ENCODE peak calls at places on chromosomes 6 and 20, in seven cellular contexts. One of them, this sample, is unnamed.

GRCh38 chr6:50390416-50390815 is 322.9 kb upstream of the TFAP2D start:
- DNase-seq in fibroblast of mammary gland: no peak
- DNase-seq in heart left ventricle: no peak
- DNase-seq in spleen: no peak
- DNase-seq in stimulated activated naive CD8-positive, alpha-beta T cell treated with anti-CD3 and anti-CD28 coated beads, Interleukin-15, Interleukin-2, amounts not matched to agents 100 U/mL and 50 U/mL, for 24 hours: no peak
- DNase-seq in amniotic stem cell: no peak
- DNase-seq in kidney: no peak
- DNase-seq in this sample: no peak

GRCh38 chr6:106163966-106164877 is 78.1 kb downstream of the PRDM1 start:
- DNase-seq in spleen: peak; percentile 87
- DNase-seq in heart left ventricle: peak; percentile 31
- DNase-seq in stimulated activated naive CD8-positive, alpha-beta T cell treated with anti-CD3 and anti-CD28 coated beads, Interleukin-15, Interleukin-2, amounts not matched to agents 100 U/mL and 50 U/mL, for 24 hours: peak; percentile 64
- DNase-seq in amniotic stem cell: no peak
- DNase-seq in kidney: no peak
- DNase-seq in fibroblast of mammary gland: peak; percentile 97
- DNase-seq in this sample: peak; percentile 90

GRCh38 chr6:162907876-162908481 is 180.2 kb downstream of the PACRG start:
- DNase-seq in kidney: no peak
- DNase-seq in stimulated activated naive CD8-positive, alpha-beta T cell treated with anti-CD3 and anti-CD28 coated beads, Interleukin-15, Interleukin-2, amounts not matched to agents 100 U/mL and 50 U/mL, for 24 hours: no peak
- DNase-seq in heart left ventricle: no peak
- DNase-seq in spleen: no peak
- DNase-seq in amniotic stem cell: no peak
- DNase-seq in fibroblast of mammary gland: peak; percentile 71
- DNase-seq in this sample: peak; percentile 85

GRCh38 chr6:108361312-108361932 is 66.6 kb downstream of the AFG1L start:
- DNase-seq in amniotic stem cell: no peak
- DNase-seq in stimulated activated naive CD8-positive, alpha-beta T cell treated with anti-CD3 and anti-CD28 coated beads, Interleukin-15, Interleukin-2, amounts not matched to agents 100 U/mL and 50 U/mL, for 24 hours: no peak
- DNase-seq in kidney: no peak
- DNase-seq in heart left ventricle: no peak
- DNase-seq in fibroblast of mammary gland: peak; percentile 53
- DNase-seq in spleen: no peak
- DNase-seq in this sample: peak; percentile 28

GRCh38 chr6:4644962-4645361 is 131.2 kb upstream of the CDYL start:
- DNase-seq in heart left ventricle: no peak
- DNase-seq in fibroblast of mammary gland: no peak
- DNase-seq in kidney: no peak
- DNase-seq in spleen: no peak
- DNase-seq in stimulated activated naive CD8-positive, alpha-beta T cell treated with anti-CD3 and anti-CD28 coated beads, Interleukin-15, Interleukin-2, amounts not matched to agents 100 U/mL and 50 U/mL, for 24 hours: no peak
- DNase-seq in amniotic stem cell: no peak
- DNase-seq in this sample: no peak

GRCh38 chr6:93242049-93242448 is 177.3 kb downstream of the EPHA7 start:
- DNase-seq in spleen: no peak
- DNase-seq in amniotic stem cell: no peak
- DNase-seq in stimulated activated naive CD8-positive, alpha-beta T cell treated with anti-CD3 and anti-CD28 coated beads, Interleukin-15, Interleukin-2, amounts not matched to agents 100 U/mL and 50 U/mL, for 24 hours: no peak
- DNase-seq in fibroblast of mammary gland: no peak
- DNase-seq in kidney: no peak
- DNase-seq in heart left ventricle: no peak
- DNase-seq in this sample: no peak

GRCh38 chr20:8267009-8267408 is 134.9 kb downstream of the PLCB1 start:
- DNase-seq in kidney: no peak
- DNase-seq in fibroblast of mammary gland: no peak
- DNase-seq in spleen: no peak
- DNase-seq in stimulated activated naive CD8-positive, alpha-beta T cell treated with anti-CD3 and anti-CD28 coated beads, Interleukin-15, Interleukin-2, amounts not matched to agents 100 U/mL and 50 U/mL, for 24 hours: no peak
- DNase-seq in amniotic stem cell: no peak
- DNase-seq in heart left ventricle: no peak
- DNase-seq in this sample: no peak

GRCh38 chr6:25553502-25553901 is 98.5 kb upstream of the SCGN start:
- DNase-seq in amniotic stem cell: no peak
- DNase-seq in stimulated activated naive CD8-positive, alpha-beta T cell treated with anti-CD3 and anti-CD28 coated beads, Interleukin-15, Interleukin-2, amounts not matched to agents 100 U/mL and 50 U/mL, for 24 hours: no peak
- DNase-seq in spleen: no peak
- DNase-seq in heart left ventricle: no peak
- DNase-seq in fibroblast of mammary gland: peak; percentile 64
- DNase-seq in kidney: no peak
- DNase-seq in this sample: no peak

GRCh38 chr6:147904416-147904815 is 395.9 kb downstream of the SAMD5 start:
- DNase-seq in stimulated activated naive CD8-positive, alpha-beta T cell treated with anti-CD3 and anti-CD28 coated beads, Interleukin-15, Interleukin-2, amounts not matched to agents 100 U/mL and 50 U/mL, for 24 hours: no peak
- DNase-seq in spleen: no peak
- DNase-seq in kidney: no peak
- DNase-seq in amniotic stem cell: no peak
- DNase-seq in fibroblast of mammary gland: no peak
- DNase-seq in heart left ventricle: no peak
- DNase-seq in this sample: no peak

GRCh38 chr20:40416274-40416673 is 272.8 kb downstream of the MAFB start:
- DNase-seq in kidney: no peak
- DNase-seq in stimulated activated naive CD8-positive, alpha-beta T cell treated with anti-CD3 and anti-CD28 coated beads, Interleukin-15, Interleukin-2, amounts not matched to agents 100 U/mL and 50 U/mL, for 24 hours: no peak
- DNase-seq in fibroblast of mammary gland: no peak
- DNase-seq in amniotic stem cell: no peak
- DNase-seq in spleen: no peak
- DNase-seq in heart left ventricle: no peak
- DNase-seq in this sample: no peak

GRCh38 chr6:130369821-130370220 is 4.0 kb downstream of the TMEM200A start:
- DNase-seq in spleen: no peak
- DNase-seq in fibroblast of mammary gland: no peak
- DNase-seq in stimulated activated naive CD8-positive, alpha-beta T cell treated with anti-CD3 and anti-CD28 coated beads, Interleukin-15, Interleukin-2, amounts not matched to agents 100 U/mL and 50 U/mL, for 24 hours: no peak
- DNase-seq in kidney: no peak
- DNase-seq in amniotic stem cell: no peak
- DNase-seq in heart left ventricle: no peak
- DNase-seq in this sample: no peak

GRCh38 chr6:112877134-112878100 is 530.3 kb downstream of the RFPL4B start:
- DNase-seq in spleen: no peak
- DNase-seq in fibroblast of mammary gland: peak; percentile 87
- DNase-seq in stimulated activated naive CD8-positive, alpha-beta T cell treated with anti-CD3 and anti-CD28 coated beads, Interleukin-15, Interleukin-2, amounts not matched to agents 100 U/mL and 50 U/mL, for 24 hours: no peak
- DNase-seq in heart left ventricle: no peak
- DNase-seq in amniotic stem cell: peak; percentile 44
- DNase-seq in kidney: no peak
- DNase-seq in this sample: peak; percentile 95

GRCh38 chr20:62942456-62942855 is 4.5 kb downstream of the GID8 start:
- DNase-seq in fibroblast of mammary gland: no peak
- DNase-seq in kidney: no peak
- DNase-seq in heart left ventricle: peak; percentile 50
- DNase-seq in spleen: peak; percentile 45
- DNase-seq in stimulated activated naive CD8-positive, alpha-beta T cell treated with anti-CD3 and anti-CD28 coated beads, Interleukin-15, Interleukin-2, amounts not matched to agents 100 U/mL and 50 U/mL, for 24 hours: no peak
- DNase-seq in amniotic stem cell: no peak
- DNase-seq in this sample: no peak

GRCh38 chr6:149264629-149265028 is 52.9 kb upstream of the TAB2 start:
- DNase-seq in amniotic stem cell: no peak
- DNase-seq in fibroblast of mammary gland: no peak
- DNase-seq in kidney: no peak
- DNase-seq in spleen: no peak
- DNase-seq in heart left ventricle: no peak
- DNase-seq in stimulated activated naive CD8-positive, alpha-beta T cell treated with anti-CD3 and anti-CD28 coated beads, Interleukin-15, Interleukin-2, amounts not matched to agents 100 U/mL and 50 U/mL, for 24 hours: no peak
- DNase-seq in this sample: no peak

This sample was measured in cardiac fibroblast.